ENCODE peak calls at places on chromosome 11, in six cellular contexts. U, H, X, R, K and N are unnamed samples.

GRCh38 chr11:129596361-129596760 is 219.3 kb upstream of the TMEM45B start:
- DNase-seq in K (no peak), H (no peak), R (no peak), U (no peak), X (no peak), N (no peak)

GRCh38 chr11:106399075-106399500 is 321.6 kb downstream of the AASDHPPT start:
- DNase-seq in H (peak), R (peak), U (peak), X (no peak), K (peak), N (peak)

GRCh38 chr11:35005156-35005780 is 88.8 kb downstream of the PDHX start:
- DNase-seq in R (no peak), K (no peak), X (no peak), U (no peak), H (no peak), N (no peak)

GRCh38 chr11:18566406-18566805 is 22.1 kb downstream of the UEVLD start:
- DNase-seq in H (no peak), K (no peak), U (no peak), X (no peak), R (no peak), N (no peak)

GRCh38 chr11:101441747-101442146 is 142.1 kb downstream of the TRPC6 start:
- DNase-seq in K (peak), X (no peak), U (no peak), H (no peak), R (no peak), N (peak)

GRCh38 chr11:108556019-108556418 is 37.5 kb downstream of the EXPH5 start:
- DNase-seq in R (no peak), K (no peak), U (peak), H (no peak), X (no peak), N (no peak)

GRCh38 chr11:82355313-82355823 is 378.3 kb downstream of the FAM181B start:
- DNase-seq in X (no peak), K (no peak), U (no peak), H (no peak), R (no peak), N (no peak)

GRCh38 chr11:65549088-65549487 is 9.1 kb downstream of the LTBP3 start:
- DNase-seq in X (no peak), K (no peak), H (no peak), R (no peak), U (no peak), N (no peak)

GRCh38 chr11:15288801-15289342 is 174.1 kb downstream of the INSC start:
- DNase-seq in H (no peak), K (peak), X (no peak), U (no peak), R (no peak), N (peak)